ENCODE peak calls at places on chromosomes 4 and X, in six cellular contexts. W is fibroblast of lung, F is adrenal gland, B is kidney, E is tibial nerve, O is breast epithelium. N is an unnamed sample.

GRCh38 chr4:156888762-156889161 is 82.8 kb downstream of the PDGFC start:
- DNase-seq in B (no peak), E (no peak), O (no peak), F (no peak), W (peak; percentile 92), N (no peak)

GRCh38 chrX:30521440-30522182 is 56.0 kb downstream of the TASL start:
- DNase-seq in B (no peak), O (no peak), E (no peak), W (peak; percentile 44), F (no peak), N (no peak)

GRCh38 chrX:150574824-150575409 is 6.5 kb downstream of the MTM1 start:
- DNase-seq in O (no peak), F (no peak), B (no peak), E (no peak), W (no peak), N (no peak)

GRCh38 chrX:41695464-41695863 is 6.7 kb downstream of the GPR34 start:
- DNase-seq in W (peak; percentile 46), E (no peak), O (no peak), F (no peak), B (no peak), N (no peak)

GRCh38 chr4:176538217-176538925 is 218.6 kb downstream of the SPCS3 start:
- DNase-seq in E (no peak), B (no peak), F (no peak), W (peak; percentile 95), O (no peak), N (no peak)

GRCh38 chr4:99816611-99817309 is at the start of gene DAPP1:
- DNase-seq in E (no peak), O (peak; percentile 61), B (peak; percentile 78), W (no peak), F (peak; percentile 8), N (no peak)

GRCh38 chrX:20971250-20971649 is 403.0 kb upstream of the CNKSR2 start:
- DNase-seq in F (no peak), W (no peak), B (no peak), O (no peak), E (no peak), N (no peak)

GRCh38 chr4:116016201-116016600 is 902.8 kb upstream of the NDST4 start:
- DNase-seq in W (peak; percentile 76), F (no peak), E (no peak), B (no peak), O (peak; percentile 56), N (no peak)

GRCh38 chr4:139245590-139245989 is 34.4 kb downstream of the MGARP start:
- DNase-seq in B (no peak), W (peak; percentile 65), E (no peak), O (no peak), F (no peak), N (no peak)

GRCh38 chr4:16524911-16525574 is 298.8 kb upstream of the TAPT1 start:
- DNase-seq in W (peak; percentile 34), O (no peak), B (no peak), E (no peak), F (peak; percentile 17), N (no peak)

GRCh38 chr4:86091201-86091600 is 268.7 kb downstream of the MAPK10 start:
- DNase-seq in E (no peak), F (no peak), O (no peak), B (no peak), W (no peak), N (no peak)

GRCh38 chrX:129984196-129984962 is 1.9 kb downstream of the BCORL1 start:
- DNase-seq in B (peak; percentile 78), O (no peak), E (no peak), W (peak; percentile 3), F (peak; percentile 45), N (no peak)

GRCh38 chr4:127203561-127204260 is 429.0 kb upstream of the INTU start:
- DNase-seq in O (no peak), F (no peak), W (peak; percentile 84), B (no peak), E (no peak), N (no peak)

GRCh38 chrX:37504991-37505390 is 66.5 kb upstream of the LANCL3 start:
- DNase-seq in O (no peak), E (no peak), W (no peak), B (peak; percentile 61), F (no peak), N (no peak)

GRCh38 chr4:183260491-183261151 is 59.5 kb downstream of the CLDN22 start:
- DNase-seq in B (no peak), E (no peak), F (no peak), O (no peak), W (no peak), N (no peak)

GRCh38 chr4:144300616-144301015 is 160.1 kb upstream of the GYPA start:
- DNase-seq in F (no peak), E (no peak), O (no peak), B (no peak), W (no peak), N (no peak)

GRCh38 chrX:13266641-13267420 is 53.0 kb downstream of the ATXN3L start:
- DNase-seq in F (no peak), E (no peak), O (no peak), B (no peak), W (peak; percentile 68), N (no peak)

GRCh38 chr4:20259707-20260106 is 8.0 kb downstream of the SLIT2 start:
- DNase-seq in F (no peak), O (no peak), W (peak; percentile 39), B (no peak), E (no peak), N (no peak)

GRCh38 chrX:129777218-129777768 is 2.5 kb upstream of the SASH3 start:
- DNase-seq in O (peak; percentile 52), W (no peak), F (peak; percentile 25), B (peak; percentile 84), E (no peak), N (no peak)

GRCh38 chrX:42839632-42840031 is 61.7 kb upstream of the PPP1R2C start:
- DNase-seq in O (no peak), F (no peak), E (no peak), W (no peak), B (no peak), N (no peak)

GRCh38 chr4:2259036-2259540 is 2.8 kb downstream of the MXD4 start:
- DNase-seq in W (no peak), O (peak; percentile 44), B (peak; percentile 71), E (peak; percentile 12), F (peak; percentile 40), N (peak; percentile 87)

GRCh38 chrX:16778993-16779392 is 7.3 kb upstream of the TXLNG start:
- DNase-seq in F (no peak), B (no peak), O (no peak), W (no peak), E (no peak), N (no peak)

GRCh38 chr4:158496030-158496741 is 25.5 kb upstream of the RXFP1 start:
- DNase-seq in F (peak; percentile 34), B (no peak), O (no peak), W (no peak), E (no peak), N (no peak)

DNA sequence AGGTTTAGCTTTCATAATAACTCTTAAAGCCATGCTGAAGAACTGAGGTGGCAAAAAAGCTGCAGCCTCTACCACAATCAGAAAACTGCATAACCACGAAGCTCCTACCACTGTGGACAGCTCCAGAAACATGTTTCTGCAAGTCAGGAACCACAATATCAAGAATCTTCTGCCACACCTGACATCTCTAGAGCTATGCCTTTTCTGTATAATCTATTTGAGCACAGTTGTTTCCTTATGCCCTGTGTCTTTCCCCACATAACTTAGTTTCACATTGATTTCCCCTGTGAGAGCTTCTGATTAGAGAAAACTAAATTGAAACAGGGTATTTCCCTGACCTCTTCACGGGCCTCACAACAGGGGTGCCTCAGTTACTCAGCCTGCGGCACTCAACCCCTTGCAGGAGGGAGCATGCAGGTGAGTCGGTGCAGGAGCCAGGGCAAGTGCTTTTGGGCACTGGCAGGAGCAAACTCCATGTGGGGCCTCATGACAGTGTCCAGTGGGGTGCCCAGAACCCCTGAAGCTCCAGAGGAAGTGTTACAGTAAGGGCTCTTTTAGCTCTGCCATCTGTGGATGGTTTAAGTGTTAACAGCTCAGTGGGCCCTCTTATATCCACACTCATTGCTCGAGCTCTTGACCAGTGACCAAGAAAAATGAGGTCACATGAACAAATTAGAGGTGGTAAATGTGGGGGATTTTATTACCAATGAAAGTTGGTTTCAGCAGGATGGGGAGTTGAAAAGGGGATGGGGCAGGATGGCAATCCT is 132.8 kb upstream of the BMP3 start:
- DNase-seq in F (no peak), E (no peak), O (no peak), B (no peak), W (no peak), N (no peak)
- H3K27ac ChIP-seq in F (no peak overlapping the region), E (no peak overlapping the region), O (no peak overlapping the region), B (no peak overlapping the region), W (no peak overlapping the region), N (no peak overlapping the region)

GRCh38 chr4:169253087-169253675 is 17.6 kb downstream of the SH3RF1 start:
- DNase-seq in O (no peak), B (no peak), W (peak; percentile 65), F (no peak), E (no peak), N (no peak)
- H3K4me1 ChIP-seq in O (peaks cover 5% of the 10 kb centered on the region), B (peaks cover 52% of the 10 kb centered on the region), W (peaks cover 38% of the 10 kb centered on the region), F (peaks cover 61% of the 10 kb centered on the region), E (peaks cover 41% of the 10 kb centered on the region), N (peaks cover 62% of the 10 kb centered on the region)

DNA sequence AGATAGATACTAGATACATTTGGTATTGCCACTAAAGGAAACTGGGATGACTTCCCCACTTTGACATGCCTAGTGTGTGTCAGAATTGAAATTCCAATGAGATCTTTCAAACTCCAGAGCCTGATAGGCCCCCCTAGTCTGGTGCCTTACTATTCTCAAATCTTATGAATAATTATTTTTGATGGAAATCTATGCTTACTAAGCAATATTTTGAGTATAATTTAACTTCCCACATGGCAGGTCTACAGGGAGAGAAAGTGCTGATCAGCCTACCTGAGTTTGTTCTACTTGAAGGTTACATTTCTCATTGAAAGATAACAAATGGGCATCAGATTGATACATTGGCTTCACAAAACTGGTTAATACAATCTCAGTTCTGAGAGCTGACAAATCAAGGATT is 415.7 kb upstream of the BOD1L1 start:
- DNase-seq in W (no peak), E (no peak), B (no peak), O (no peak), F (no peak), N (no peak)
- H3K4me3 ChIP-seq in W (no peak overlapping the region), E (no peak overlapping the region), B (no peak overlapping the region), O (no peak overlapping the region), F (no peak overlapping the region), N (no peak overlapping the region)

DNA sequence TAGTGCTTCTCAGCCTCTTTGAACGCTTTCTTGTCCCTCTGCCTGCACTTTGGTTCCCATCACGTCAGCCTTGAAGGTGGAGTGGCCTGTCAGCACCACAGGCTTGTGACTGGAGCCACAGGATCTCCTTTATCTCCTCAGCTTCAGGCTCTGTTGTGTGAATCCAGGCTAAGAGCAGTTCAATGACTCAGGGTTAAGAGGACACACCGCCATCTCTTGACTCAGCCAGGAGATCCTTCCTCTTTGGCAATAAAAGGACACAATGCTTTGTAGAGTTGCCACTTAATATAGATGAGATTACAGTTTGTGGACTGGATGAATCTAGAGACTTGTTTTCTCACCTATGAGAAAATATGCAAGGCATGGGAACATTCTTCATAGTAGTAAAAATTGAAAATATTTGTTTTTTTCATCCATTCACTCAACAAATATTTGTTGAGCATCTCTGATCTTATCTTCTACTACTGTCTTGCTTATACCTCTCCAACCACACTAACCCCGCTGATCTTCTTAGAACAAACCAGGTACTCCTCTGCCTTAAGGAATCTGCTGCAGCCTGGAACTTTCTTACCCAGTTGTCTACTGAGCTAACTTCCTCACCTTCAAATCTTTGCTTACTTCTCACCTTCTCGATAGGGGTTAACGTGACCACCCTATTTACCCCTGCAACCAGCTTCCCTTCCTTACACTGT is 62.3 kb downstream of the UCHL1 start:
- DNase-seq in E (no peak), O (peak; percentile 51), B (no peak), F (no peak), W (peak; percentile 5), N (no peak)
- H3K27ac ChIP-seq in E (no peak overlapping the region), O (peak overlapping the region; percentile 56), B (no peak overlapping the region), F (no peak overlapping the region), W (no peak overlapping the region), N (no peak overlapping the region)

N was measured in vagina.